ENCODE peak calls at places on chromosomes 11 and 22, in nine cellular contexts. One of them, this sample, is unnamed.
A peak's percentile ranks its signal among the peaks of the same experiment; 100 is the strongest.

GRCh38 chr11:19110290-19110689 is 6.7 kb upstream of the ZDHHC13 start:
- DNase-seq in GM19239: no peak
- DNase-seq in fibroblast of pulmonary artery: no peak
- DNase-seq in hypothalamus: no peak
- DNase-seq in putamen: no peak
- DNase-seq in C1 segment of cervical spinal cord: no peak
- DNase-seq in T follicular helper cell: no peak
- DNase-seq in effector memory CD4-positive, alpha-beta T cell: no peak
- DNase-seq in HS-5: no peak
- DNase-seq in this sample: no peak

GRCh38 chr22:17829691-17830040 is 55.4 kb upstream of the BID start:
- DNase-seq in GM19239: no peak
- DNase-seq in fibroblast of pulmonary artery: no peak
- DNase-seq in hypothalamus: no peak
- DNase-seq in putamen: no peak
- DNase-seq in C1 segment of cervical spinal cord: no peak
- DNase-seq in T follicular helper cell: no peak
- DNase-seq in effector memory CD4-positive, alpha-beta T cell: no peak
- DNase-seq in HS-5: peak; percentile 5
- DNase-seq in this sample: no peak

GRCh38 chr11:134854391-134854991 is 442.4 kb upstream of the B3GAT1 start:
- DNase-seq in GM19239: no peak
- DNase-seq in fibroblast of pulmonary artery: no peak
- DNase-seq in hypothalamus: no peak
- DNase-seq in putamen: no peak
- DNase-seq in C1 segment of cervical spinal cord: peak; percentile 90
- DNase-seq in T follicular helper cell: no peak
- DNase-seq in effector memory CD4-positive, alpha-beta T cell: no peak
- DNase-seq in HS-5: no peak
- DNase-seq in this sample: no peak

GRCh38 chr11:40380871-40381270 is 1078.6 kb downstream of the LRRC4C start:
- DNase-seq in GM19239: no peak
- DNase-seq in fibroblast of pulmonary artery: peak; percentile 1
- DNase-seq in hypothalamus: no peak
- DNase-seq in putamen: no peak
- DNase-seq in C1 segment of cervical spinal cord: no peak
- DNase-seq in T follicular helper cell: no peak
- DNase-seq in effector memory CD4-positive, alpha-beta T cell: no peak
- DNase-seq in HS-5: no peak
- DNase-seq in this sample: no peak

GRCh38 chr22:38314992-38315800 is 2.0 kb downstream of the CSNK1E start:
- DNase-seq in GM19239: no peak
- DNase-seq in fibroblast of pulmonary artery: no peak
- DNase-seq in hypothalamus: no peak
- DNase-seq in putamen: no peak
- DNase-seq in C1 segment of cervical spinal cord: peak; percentile 74
- DNase-seq in T follicular helper cell: no peak
- DNase-seq in effector memory CD4-positive, alpha-beta T cell: no peak
- DNase-seq in HS-5: no peak
- DNase-seq in this sample: no peak

GRCh38 chr11:19498986-19499669 is 213.5 kb upstream of the NAV2 start:
- DNase-seq in GM19239: no peak
- DNase-seq in fibroblast of pulmonary artery: peak; percentile 38
- DNase-seq in hypothalamus: no peak
- DNase-seq in putamen: no peak
- DNase-seq in C1 segment of cervical spinal cord: no peak
- DNase-seq in T follicular helper cell: no peak
- DNase-seq in effector memory CD4-positive, alpha-beta T cell: no peak
- DNase-seq in HS-5: peak; percentile 10
- DNase-seq in this sample: no peak

GRCh38 chr22:27875951-27876350 is 43.1 kb downstream of the PITPNB start:
- DNase-seq in GM19239: no peak
- DNase-seq in fibroblast of pulmonary artery: no peak
- DNase-seq in hypothalamus: no peak
- DNase-seq in putamen: no peak
- DNase-seq in C1 segment of cervical spinal cord: no peak
- DNase-seq in T follicular helper cell: no peak
- DNase-seq in effector memory CD4-positive, alpha-beta T cell: no peak
- DNase-seq in HS-5: no peak
- DNase-seq in this sample: no peak

GRCh38 chr11:6233984-6234313 is 487 bp downstream of the FHIP1B start:
- DNase-seq in GM19239: no peak
- DNase-seq in fibroblast of pulmonary artery: no peak
- DNase-seq in hypothalamus: no peak
- DNase-seq in putamen: no peak
- DNase-seq in C1 segment of cervical spinal cord: no peak
- DNase-seq in T follicular helper cell: no peak
- DNase-seq in effector memory CD4-positive, alpha-beta T cell: no peak
- DNase-seq in HS-5: no peak
- DNase-seq in this sample: no peak

GRCh38 chr22:41752011-41752975 is 48.2 kb upstream of the CCDC134 start:
- DNase-seq in GM19239: no peak
- DNase-seq in fibroblast of pulmonary artery: no peak
- DNase-seq in hypothalamus: no peak
- DNase-seq in putamen: no peak
- DNase-seq in C1 segment of cervical spinal cord: no peak
- DNase-seq in T follicular helper cell: no peak
- DNase-seq in effector memory CD4-positive, alpha-beta T cell: no peak
- DNase-seq in HS-5: no peak
- DNase-seq in this sample: peak; percentile 16

GRCh38 chr22:37336474-37337028 is 54.2 kb downstream of the CYTH4 start:
- DNase-seq in GM19239: no peak
- DNase-seq in fibroblast of pulmonary artery: no peak
- DNase-seq in hypothalamus: no peak
- DNase-seq in putamen: no peak
- DNase-seq in C1 segment of cervical spinal cord: no peak
- DNase-seq in T follicular helper cell: no peak
- DNase-seq in effector memory CD4-positive, alpha-beta T cell: no peak
- DNase-seq in HS-5: no peak
- DNase-seq in this sample: no peak

GRCh38 chr22:44363980-44364749 is 51.4 kb upstream of the SHISAL1 start:
- DNase-seq in GM19239: no peak
- DNase-seq in fibroblast of pulmonary artery: no peak
- DNase-seq in hypothalamus: no peak
- DNase-seq in putamen: no peak
- DNase-seq in C1 segment of cervical spinal cord: no peak
- DNase-seq in T follicular helper cell: no peak
- DNase-seq in effector memory CD4-positive, alpha-beta T cell: no peak
- DNase-seq in HS-5: no peak
- DNase-seq in this sample: peak; percentile 84

GRCh38 chr11:120344302-120345004 is 8.2 kb downstream of the ARHGEF12 start:
- DNase-seq in GM19239: peak; percentile 44
- DNase-seq in fibroblast of pulmonary artery: no peak
- DNase-seq in hypothalamus: no peak
- DNase-seq in putamen: no peak
- DNase-seq in C1 segment of cervical spinal cord: no peak
- DNase-seq in T follicular helper cell: peak; percentile 32
- DNase-seq in effector memory CD4-positive, alpha-beta T cell: peak; percentile 35
- DNase-seq in HS-5: no peak
- DNase-seq in this sample: no peak

GRCh38 chr22:49748514-49748913 is 79.2 kb downstream of the BRD1 start:
- DNase-seq in GM19239: no peak
- DNase-seq in fibroblast of pulmonary artery: no peak
- DNase-seq in hypothalamus: no peak
- DNase-seq in putamen: no peak
- DNase-seq in C1 segment of cervical spinal cord: no peak
- DNase-seq in T follicular helper cell: no peak
- DNase-seq in effector memory CD4-positive, alpha-beta T cell: no peak
- DNase-seq in HS-5: no peak
- DNase-seq in this sample: peak; percentile 75

GRCh38 chr22:17831527-17832251 is 57.4 kb upstream of the BID start:
- DNase-seq in GM19239: no peak
- DNase-seq in fibroblast of pulmonary artery: no peak
- DNase-seq in hypothalamus: no peak
- DNase-seq in putamen: no peak
- DNase-seq in C1 segment of cervical spinal cord: no peak
- DNase-seq in T follicular helper cell: no peak
- DNase-seq in effector memory CD4-positive, alpha-beta T cell: no peak
- DNase-seq in HS-5: no peak
- DNase-seq in this sample: no peak

GRCh38 chr22:29245626-29246385 is 22.0 kb downstream of the RHBDD3 start:
- DNase-seq in GM19239: peak; percentile 80
- DNase-seq in fibroblast of pulmonary artery: peak; percentile 76
- DNase-seq in hypothalamus: peak; percentile 23
- DNase-seq in putamen: no peak
- DNase-seq in C1 segment of cervical spinal cord: peak; percentile 31
- DNase-seq in T follicular helper cell: peak; percentile 44
- DNase-seq in effector memory CD4-positive, alpha-beta T cell: peak; percentile 35
- DNase-seq in HS-5: peak; percentile 19
- DNase-seq in this sample: peak; percentile 89

GRCh38 chr11:131600591-131600990 is 230.2 kb downstream of the NTM start:
- DNase-seq in GM19239: no peak
- DNase-seq in fibroblast of pulmonary artery: no peak
- DNase-seq in hypothalamus: no peak
- DNase-seq in putamen: no peak
- DNase-seq in C1 segment of cervical spinal cord: no peak
- DNase-seq in T follicular helper cell: no peak
- DNase-seq in effector memory CD4-positive, alpha-beta T cell: no peak
- DNase-seq in HS-5: no peak
- DNase-seq in this sample: no peak

GRCh38 chr11:35856756-35857155 is 87.1 kb upstream of the LDLRAD3 start:
- DNase-seq in GM19239: no peak
- DNase-seq in fibroblast of pulmonary artery: no peak
- DNase-seq in hypothalamus: no peak
- DNase-seq in putamen: no peak
- DNase-seq in C1 segment of cervical spinal cord: peak; percentile 92
- DNase-seq in T follicular helper cell: no peak
- DNase-seq in effector memory CD4-positive, alpha-beta T cell: no peak
- DNase-seq in HS-5: no peak
- DNase-seq in this sample: no peak

GRCh38 chr11:45917623-45918330 is at the start of gene PEX16:
- DNase-seq in GM19239: peak; percentile 97
- DNase-seq in fibroblast of pulmonary artery: peak; percentile 100
- DNase-seq in hypothalamus: peak; percentile 95
- DNase-seq in putamen: peak; percentile 98
- DNase-seq in C1 segment of cervical spinal cord: peak; percentile 96
- DNase-seq in T follicular helper cell: peak; percentile 93
- DNase-seq in effector memory CD4-positive, alpha-beta T cell: peak; percentile 95
- DNase-seq in HS-5: peak; percentile 96
- DNase-seq in this sample: peak; percentile 99

GRCh38 chr11:112882494-112883381 is 78.5 kb upstream of the NCAM1 start:
- DNase-seq in GM19239: no peak
- DNase-seq in fibroblast of pulmonary artery: peak; percentile 15
- DNase-seq in hypothalamus: no peak
- DNase-seq in putamen: no peak
- DNase-seq in C1 segment of cervical spinal cord: no peak
- DNase-seq in T follicular helper cell: no peak
- DNase-seq in effector memory CD4-positive, alpha-beta T cell: no peak
- DNase-seq in HS-5: no peak
- DNase-seq in this sample: no peak

GRCh38 chr11:64859542-64860414 is 15.3 kb upstream of the CDC42BPG start:
- DNase-seq in GM19239: peak; percentile 91
- DNase-seq in fibroblast of pulmonary artery: no peak
- DNase-seq in hypothalamus: no peak
- DNase-seq in putamen: no peak
- DNase-seq in C1 segment of cervical spinal cord: no peak
- DNase-seq in T follicular helper cell: no peak
- DNase-seq in effector memory CD4-positive, alpha-beta T cell: peak; percentile 46
- DNase-seq in HS-5: no peak
- DNase-seq in this sample: no peak

GRCh38 chr22:19723990-19724827 is 870 bp downstream of the GP1BB start:
- DNase-seq in GM19239: no peak
- DNase-seq in fibroblast of pulmonary artery: peak; percentile 23
- DNase-seq in hypothalamus: no peak
- DNase-seq in putamen: no peak
- DNase-seq in C1 segment of cervical spinal cord: no peak
- DNase-seq in T follicular helper cell: no peak
- DNase-seq in effector memory CD4-positive, alpha-beta T cell: no peak
- DNase-seq in HS-5: no peak
- DNase-seq in this sample: no peak

GRCh38 chr11:96246718-96247540 is 96.1 kb downstream of the MAML2 start:
- DNase-seq in GM19239: no peak
- DNase-seq in fibroblast of pulmonary artery: no peak
- DNase-seq in hypothalamus: no peak
- DNase-seq in putamen: peak; percentile 50
- DNase-seq in C1 segment of cervical spinal cord: peak; percentile 12
- DNase-seq in T follicular helper cell: no peak
- DNase-seq in effector memory CD4-positive, alpha-beta T cell: no peak
- DNase-seq in HS-5: no peak
- DNase-seq in this sample: no peak

GRCh38 chr22:21446827-21447690 is 20.1 kb upstream of the TMEM191C start:
- DNase-seq in GM19239: no peak
- DNase-seq in fibroblast of pulmonary artery: no peak
- DNase-seq in hypothalamus: no peak
- DNase-seq in putamen: no peak
- DNase-seq in C1 segment of cervical spinal cord: no peak
- DNase-seq in T follicular helper cell: no peak
- DNase-seq in effector memory CD4-positive, alpha-beta T cell: no peak
- DNase-seq in HS-5: no peak
- DNase-seq in this sample: peak; percentile 78

GRCh38 chr11:68167474-68167873 is 45.6 kb downstream of the KMT5B start:
- DNase-seq in GM19239: no peak
- DNase-seq in fibroblast of pulmonary artery: no peak
- DNase-seq in hypothalamus: no peak
- DNase-seq in putamen: no peak
- DNase-seq in C1 segment of cervical spinal cord: no peak
- DNase-seq in T follicular helper cell: no peak
- DNase-seq in effector memory CD4-positive, alpha-beta T cell: no peak
- DNase-seq in HS-5: no peak
- DNase-seq in this sample: no peak

GRCh38 chr11:90197377-90197776 is 25.5 kb downstream of the CHORDC1 start:
- DNase-seq in GM19239: no peak
- DNase-seq in fibroblast of pulmonary artery: no peak
- DNase-seq in hypothalamus: no peak
- DNase-seq in putamen: no peak
- DNase-seq in C1 segment of cervical spinal cord: no peak
- DNase-seq in T follicular helper cell: no peak
- DNase-seq in effector memory CD4-positive, alpha-beta T cell: no peak
- DNase-seq in HS-5: no peak
- DNase-seq in this sample: no peak

GRCh38 chr11:126029237-126029636 is 33.4 kb downstream of the CDON start:
- DNase-seq in GM19239: no peak
- DNase-seq in fibroblast of pulmonary artery: no peak
- DNase-seq in hypothalamus: no peak
- DNase-seq in putamen: no peak
- DNase-seq in C1 segment of cervical spinal cord: no peak
- DNase-seq in T follicular helper cell: no peak
- DNase-seq in effector memory CD4-positive, alpha-beta T cell: no peak
- DNase-seq in HS-5: no peak
- DNase-seq in this sample: no peak

GRCh38 chr22:39418696-39419095 is 19.1 kb downstream of the TAB1 start:
- DNase-seq in GM19239: no peak
- DNase-seq in fibroblast of pulmonary artery: no peak
- DNase-seq in hypothalamus: no peak
- DNase-seq in putamen: no peak
- DNase-seq in C1 segment of cervical spinal cord: no peak
- DNase-seq in T follicular helper cell: no peak
- DNase-seq in effector memory CD4-positive, alpha-beta T cell: no peak
- DNase-seq in HS-5: no peak
- DNase-seq in this sample: peak; percentile 19

GRCh38 chr11:28966951-28967350 is 858.8 kb downstream of the METTL15 start:
- DNase-seq in GM19239: no peak
- DNase-seq in fibroblast of pulmonary artery: no peak
- DNase-seq in hypothalamus: no peak
- DNase-seq in putamen: no peak
- DNase-seq in C1 segment of cervical spinal cord: no peak
- DNase-seq in T follicular helper cell: no peak
- DNase-seq in effector memory CD4-positive, alpha-beta T cell: no peak
- DNase-seq in HS-5: no peak
- DNase-seq in this sample: no peak

GRCh38 chr11:32751381-32751780 is 43.1 kb downstream of the CCDC73 start:
- DNase-seq in GM19239: no peak
- DNase-seq in fibroblast of pulmonary artery: no peak
- DNase-seq in hypothalamus: no peak
- DNase-seq in putamen: no peak
- DNase-seq in C1 segment of cervical spinal cord: no peak
- DNase-seq in T follicular helper cell: no peak
- DNase-seq in effector memory CD4-positive, alpha-beta T cell: no peak
- DNase-seq in HS-5: no peak
- DNase-seq in this sample: no peak

GRCh38 chr11:4826425-4826824 is 5.3 kb downstream of the OR51F2 start:
- DNase-seq in GM19239: no peak
- DNase-seq in fibroblast of pulmonary artery: peak; percentile 19
- DNase-seq in hypothalamus: no peak
- DNase-seq in putamen: no peak
- DNase-seq in C1 segment of cervical spinal cord: no peak
- DNase-seq in T follicular helper cell: no peak
- DNase-seq in effector memory CD4-positive, alpha-beta T cell: no peak
- DNase-seq in HS-5: no peak
- DNase-seq in this sample: no peak

GRCh38 chr22:49296561-49296960 is 531.1 kb downstream of the BRD1 start:
- DNase-seq in GM19239: no peak
- DNase-seq in fibroblast of pulmonary artery: no peak
- DNase-seq in hypothalamus: no peak
- DNase-seq in putamen: no peak
- DNase-seq in C1 segment of cervical spinal cord: no peak
- DNase-seq in T follicular helper cell: no peak
- DNase-seq in effector memory CD4-positive, alpha-beta T cell: no peak
- DNase-seq in HS-5: no peak
- DNase-seq in this sample: peak; percentile 43